ENCODE peak calls at places on chromosomes 13 and 19, in four cellular contexts. U is astrocyte of the spinal cord, S is A549, C is AG10803. L is an unnamed sample.

GRCh38 chr19:13597625-13598024 is 91.3 kb upstream of the CACNA1A start:
- DNase-seq in U (peak; percentile 61), C (peak; percentile 74), S (peak; percentile 60), L (peak; percentile 22)

GRCh38 chr19:5960005-5961001 is 17.6 kb downstream of the RANBP3 start:
- DNase-seq in C (no peak), U (no peak), S (no peak), L (no peak)

GRCh38 chr19:5832049-5832448 is 7.5 kb downstream of the FUT6 start:
- DNase-seq in C (no peak), S (no peak), U (no peak), L (no peak)

GRCh38 chr19:16002380-16002779 is 53.6 kb downstream of the OR10H4 start:
- DNase-seq in S (no peak), U (no peak), C (peak; percentile 15), L (no peak)

GRCh38 chr19:31340059-31341025 is 8.9 kb downstream of the TSHZ3 start:
- DNase-seq in U (peak; percentile 78), C (peak; percentile 93), S (no peak), L (no peak)

GRCh38 chr13:27920677-27921420 is 1.0 kb downstream of the PDX1 start:
- DNase-seq in U (no peak), S (peak; percentile 6), C (peak; percentile 11), L (no peak)

GRCh38 chr13:39414339-39414738 is 188.7 kb downstream of the LHFPL6 start:
- DNase-seq in U (no peak), S (no peak), C (no peak), L (no peak)

GRCh38 chr13:43924549-43925245 is 45.0 kb downstream of the LACC1 start:
- DNase-seq in U (no peak), C (no peak), S (no peak), L (no peak)

GRCh38 chr13:108463365-108463764 is 166.0 kb upstream of the MYO16 start:
- DNase-seq in C (peak; percentile 57), S (peak; percentile 62), U (peak; percentile 95), L (peak; percentile 84)

GRCh38 chr19:33821871-33822270 is 25.2 kb downstream of the KCTD15 start:
- DNase-seq in U (no peak), C (no peak), S (no peak), L (no peak)

GRCh38 chr19:14091086-14091884 is 734 bp upstream of the SAMD1 start:
- DNase-seq in C (peak; percentile 60), S (peak; percentile 67), U (peak; percentile 60), L (no peak)

GRCh38 chr19:32876919-32877285 is 7.3 kb upstream of the SLC7A9 start:
- DNase-seq in S (peak; percentile 70), U (peak; percentile 82), C (peak; percentile 29), L (peak; percentile 24)

GRCh38 chr19:49437231-49437630 is 4.1 kb downstream of the SLC17A7 start:
- DNase-seq in S (no peak), U (no peak), C (no peak), L (no peak)

GRCh38 chr13:35566340-35566739 is 89.9 kb upstream of the MAB21L1 start:
- DNase-seq in U (no peak), C (peak; percentile 6), S (no peak), L (no peak)

GRCh38 chr13:46303743-46304385 is 83.2 kb downstream of the RUBCNL start:
- DNase-seq in U (no peak), C (no peak), S (no peak), L (no peak)

GRCh38 chr13:77478645-77478997 is 56.9 kb upstream of the SCEL start:
- DNase-seq in S (no peak), C (no peak), U (no peak), L (no peak)

GRCh38 chr19:48506138-48506733 is 5.4 kb downstream of the LMTK3 start:
- DNase-seq in U (peak; percentile 33), S (peak; percentile 84), C (peak; percentile 56), L (no peak)

GRCh38 chr13:40408602-40409001 is 257.8 kb downstream of the FOXO1 start:
- DNase-seq in C (peak; percentile 8), U (peak; percentile 22), S (no peak), L (no peak)

GRCh38 chr13:41492432-41493267 is 35.3 kb downstream of the RGCC start:
- DNase-seq in C (no peak), S (no peak), U (no peak), L (no peak)

GRCh38 chr13:70107498-70108271 is at the start of gene ATXN8OS:
- DNase-seq in U (peak; percentile 29), C (no peak), S (no peak), L (no peak)

GRCh38 chr13:75129331-75129730 is 352.6 kb downstream of the TBC1D4 start:
- DNase-seq in U (no peak), C (peak; percentile 26), S (no peak), L (peak; percentile 19)

GRCh38 chr19:31533114-31533513 is 183.9 kb upstream of the TSHZ3 start:
- DNase-seq in U (no peak), S (no peak), C (no peak), L (no peak)

GRCh38 chr13:47004022-47004421 is 107.2 kb upstream of the HTR2A start:
- DNase-seq in S (no peak), U (no peak), C (no peak), L (peak; percentile 7)

GRCh38 chr13:85698236-85698635 is 101.0 kb downstream of the SLITRK6 start:
- DNase-seq in C (no peak), S (no peak), U (peak; percentile 15), L (no peak)

GRCh38 chr19:20351244-20351643 is 184.2 kb downstream of the ZNF486 start:
- DNase-seq in U (no peak), S (no peak), C (no peak), L (no peak)

GRCh38 chr13:93145199-93145598 is 81.4 kb upstream of the GPC6 start:
- DNase-seq in C (no peak), S (no peak), U (no peak), L (no peak)

GRCh38 chr19:41324921-41325639 is 15.1 kb downstream of the CCDC97 start:
- DNase-seq in U (peak; percentile 83), S (peak; percentile 79), C (peak; percentile 78), L (peak; percentile 79)

GRCh38 chr13:99205621-99206220 is 5.1 kb downstream of the UBAC2 start:
- DNase-seq in S (no peak), C (no peak), U (no peak), L (no peak)

GRCh38 chr13:53007872-53008271 is 20.7 kb upstream of the OLFM4 start:
- DNase-seq in C (no peak), S (no peak), U (no peak), L (no peak)

GRCh38 chr19:29104605-29105241 is 108.2 kb downstream of the UQCRFS1 start:
- DNase-seq in U (no peak), C (no peak), S (no peak), L (no peak)

GRCh38 chr13:28229522-28229921 is 91.2 kb downstream of the PAN3 start:
- DNase-seq in S (no peak), C (no peak), U (no peak), L (no peak)

GRCh38 chr19:4376991-4377781 is 23.2 kb downstream of the SH3GL1 start:
- DNase-seq in C (peak; percentile 46), U (peak; percentile 24), S (no peak), L (no peak)

GRCh38 chr13:26656919-26657318 is 99.4 kb downstream of the WASF3 start:
- DNase-seq in U (peak; percentile 43), S (no peak), C (peak; percentile 20), L (peak; percentile 25)

DNA sequence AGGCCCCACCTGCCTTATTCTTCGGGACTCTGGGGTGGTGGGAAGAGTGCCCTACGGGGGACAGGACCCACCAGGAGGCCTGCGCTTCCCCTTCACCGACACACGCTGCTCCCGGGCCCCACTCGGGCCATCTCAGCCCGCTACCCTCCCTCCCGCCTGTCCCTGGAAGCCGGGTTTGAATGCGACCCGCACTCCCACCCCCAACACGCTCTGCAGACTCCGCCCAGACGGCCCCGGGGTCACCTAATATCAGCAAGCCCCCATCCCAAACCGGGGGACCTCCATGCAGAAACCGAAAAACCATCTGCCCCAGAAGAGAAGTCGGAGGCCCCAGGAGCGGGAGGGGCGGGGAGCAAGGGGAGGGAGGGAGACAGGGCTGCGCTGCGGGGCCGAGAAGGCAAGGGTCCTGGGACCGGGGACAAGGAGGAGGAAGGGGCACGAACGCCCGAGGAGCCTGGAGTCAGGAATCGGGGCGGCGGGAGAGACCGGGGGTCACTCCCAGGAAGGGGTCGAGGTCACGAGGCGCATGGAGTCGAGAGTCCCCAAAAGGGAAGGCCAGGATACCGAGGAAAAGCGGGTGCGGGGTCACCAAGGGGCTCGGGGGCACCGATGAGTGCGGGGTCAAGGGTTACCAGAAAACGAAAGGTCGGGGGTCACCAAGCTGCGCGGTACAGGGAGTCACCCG is 766 bp downstream of the SBNO2 start:
- DNase-seq in U (no peak), C (no peak), S (no peak), L (no peak)
- H3K4me3 ChIP-seq in U (peak overlapping the region; percentile 68), C (peak overlapping the region; percentile 90), S (peak overlapping the region; percentile 98), L (peak overlapping the region; percentile 80)

DNA sequence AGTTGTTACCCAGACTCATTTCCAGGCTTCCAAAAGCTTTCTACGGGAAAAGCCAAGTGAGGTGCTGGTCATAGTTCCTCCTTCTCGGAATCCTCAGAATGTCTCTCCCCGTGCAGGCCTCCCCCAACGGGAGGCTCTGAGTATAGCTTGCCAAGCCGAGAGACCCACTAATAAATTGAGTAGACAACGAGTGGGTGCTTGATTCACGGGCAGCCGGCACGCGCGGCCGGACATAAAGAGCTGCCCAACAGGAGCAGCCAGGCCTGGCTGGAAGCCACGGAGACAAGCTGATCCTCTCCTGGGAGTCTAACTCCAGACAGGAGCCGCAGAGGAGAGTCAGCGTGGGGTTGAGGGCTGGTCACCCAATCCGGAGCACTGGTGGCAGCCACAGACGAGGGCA is 43.4 kb upstream of the MEDAG start:
- DNase-seq in C (no peak), S (no peak), U (peak; percentile 63), L (no peak)
- H3K4me3 ChIP-seq in C (no peak overlapping the region), S (no peak overlapping the region), U (no peak overlapping the region), L (no peak overlapping the region)

DNA sequence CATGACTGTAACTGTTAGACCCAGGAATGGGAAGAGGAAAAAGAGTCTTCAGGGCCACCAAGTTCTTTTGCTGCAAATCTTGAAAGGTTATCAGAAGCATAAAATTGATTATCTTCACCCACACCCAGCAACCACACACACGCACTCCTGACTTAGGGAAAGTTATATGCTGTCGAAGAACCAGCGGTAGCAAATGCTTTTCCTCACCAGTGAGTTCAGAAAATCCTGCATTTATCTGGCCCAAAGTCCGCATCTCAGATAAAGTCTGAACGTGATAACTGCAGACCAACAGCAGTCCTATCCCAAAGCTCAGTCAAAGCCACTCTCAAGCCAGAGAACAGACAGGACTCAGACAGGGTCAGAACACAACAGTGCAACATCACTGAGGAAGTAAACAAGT is 115.6 kb downstream of the IRS2 start:
- DNase-seq in U (no peak), S (no peak), C (no peak), L (no peak)
- H3K4me3 ChIP-seq in U (no peak overlapping the region), S (no peak overlapping the region), C (no peak overlapping the region), L (no peak overlapping the region)

DNA sequence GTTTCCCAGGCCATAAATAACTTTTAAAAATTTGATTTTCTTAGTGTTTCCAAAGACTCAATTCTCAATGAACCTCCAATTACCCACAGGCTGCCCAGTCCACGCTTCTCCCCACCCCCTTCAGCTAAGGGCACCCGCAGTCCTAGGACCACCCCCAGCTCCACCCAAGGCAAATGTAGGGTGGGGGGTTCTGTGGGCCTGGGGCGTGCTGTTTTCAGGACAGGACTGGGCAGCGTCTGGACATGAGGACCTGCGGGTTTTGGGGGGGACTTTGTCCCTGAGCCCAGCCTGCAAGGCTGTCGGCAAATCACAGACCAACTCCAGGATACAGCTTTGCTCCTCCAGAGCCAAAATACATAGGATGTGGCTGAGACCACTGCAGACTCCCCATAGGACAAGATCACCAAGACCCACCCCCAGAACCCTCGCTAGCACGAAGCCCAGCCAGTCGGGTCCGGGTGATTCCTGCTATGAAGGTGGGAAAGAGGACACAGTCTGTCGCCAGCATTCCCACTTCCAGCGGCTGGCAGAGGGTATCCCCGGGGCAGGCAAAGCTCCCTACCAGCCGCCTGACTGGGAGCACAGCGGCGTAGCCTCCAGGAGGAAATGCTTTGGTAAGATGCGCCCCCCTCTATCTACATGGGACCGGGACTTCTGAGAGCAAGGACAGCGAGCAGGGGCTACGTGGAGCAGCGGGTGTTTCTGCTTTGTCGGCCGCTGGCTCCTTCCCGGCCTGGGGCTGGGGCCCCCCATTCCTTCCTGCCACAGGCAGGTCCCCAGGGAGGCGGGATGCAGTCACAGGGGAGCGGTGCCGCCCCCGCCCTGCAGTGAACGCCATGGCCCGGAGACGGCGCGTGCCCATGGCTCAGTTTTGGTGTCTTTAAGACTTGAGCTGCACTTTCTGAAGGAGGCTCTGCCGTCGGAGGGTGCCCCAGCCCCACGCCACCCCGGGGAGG is 1.6 kb upstream of the TIMM13 start:
- DNase-seq in C (no peak), U (no peak), S (no peak), L (no peak)
- H3K4me3 ChIP-seq in C (no peak overlapping the region), U (no peak overlapping the region), S (no peak overlapping the region), L (no peak overlapping the region)